ENCODE peak calls at places on chromosomes 5 and 9, in ten cellular contexts. I is PC-3, L is psoas muscle, W is IMR-90, E is pancreas, C is left lung, V is Panc1, Q is gastrocnemius medialis, X is thoracic aorta, F is body of pancreas. M is an unnamed sample. For H3K4me1, the result is how much of the 10 kb centered on the place peaks cover.

GRCh38 chr5:72179816-72180440 is 72.7 kb downstream of the MAP1B start:
- ATAC-seq in I (peak), L (no peak), W (no peak), E (peak), C (no peak), V (no peak), Q (no peak), X (peak), F (no peak), M (peak)

GRCh38 chr5:149380466-149381121 is 1.5 kb upstream of the IL17B start:
- ATAC-seq in I (no peak), L (no peak), W (no peak), E (no peak), C (no peak), V (no peak), Q (no peak), X (peak), F (no peak), M (peak)

GRCh38 chr5:147081256-147081872 is 153.5 kb upstream of the STK32A start:
- ATAC-seq in I (no peak), L (no peak), W (no peak), E (no peak), C (no peak), V (no peak), Q (no peak), X (no peak), F (no peak), M (peak)

GRCh38 chr5:126003309-126003708 is 419.9 kb upstream of the GRAMD2B start:
- ATAC-seq in I (no peak), L (no peak), W (peak), E (no peak), C (peak), V (no peak), Q (no peak), X (no peak), F (no peak), M (no peak)

GRCh38 chr5:78221964-78222451 is 72.5 kb downstream of the AP3B1 start:
- ATAC-seq in I (peak), L (no peak), W (no peak), E (no peak), C (peak), V (peak), Q (no peak), X (no peak), F (no peak), M (no peak)

GRCh38 chr5:3456121-3456681 is 139.4 kb upstream of the IRX1 start:
- ATAC-seq in I (no peak), L (no peak), W (no peak), E (no peak), C (no peak), V (no peak), Q (no peak), X (no peak), F (no peak), M (no peak)

GRCh38 chr9:79233542-79233941 is 338.2 kb upstream of the TLE4 start:
- ATAC-seq in I (no peak), L (no peak), W (no peak), E (no peak), C (peak), V (no peak), Q (no peak), X (no peak), F (no peak), M (no peak)

GRCh38 chr9:34276772-34277171 is 52.3 kb downstream of the KIF24 start:
- ATAC-seq in I (no peak), L (no peak), W (no peak), E (peak), C (no peak), V (no peak), Q (no peak), X (no peak), F (no peak), M (no peak)

GRCh38 chr5:107930092-107930491 is 259.4 kb upstream of the EFNA5 start:
- ATAC-seq in I (no peak), L (no peak), W (no peak), E (no peak), C (no peak), V (no peak), Q (no peak), X (no peak), F (no peak), M (no peak)

GRCh38 chr5:66987126-66987525 is 209.5 kb downstream of the CD180 start:
- ATAC-seq in I (peak), L (no peak), W (peak), E (no peak), C (peak), V (no peak), Q (no peak), X (no peak), F (no peak), M (no peak)

GRCh38 chr5:113002423-113002822 is 25.8 kb downstream of the DCP2 start:
- ATAC-seq in I (no peak), L (no peak), W (no peak), E (no peak), C (no peak), V (no peak), Q (no peak), X (no peak), F (no peak), M (no peak)

GRCh38 chr5:171682801-171683200 is 102.8 kb upstream of the SMIM23 start:
- ATAC-seq in I (no peak), L (no peak), W (no peak), E (no peak), C (no peak), V (no peak), Q (no peak), X (no peak), F (no peak), M (no peak)

GRCh38 chr5:107806705-107807104 is 136.0 kb upstream of the EFNA5 start:
- ATAC-seq in I (peak), L (peak), W (peak), E (no peak), C (peak), V (peak), Q (peak), X (no peak), F (no peak), M (no peak)

GRCh38 chr9:14307989-14308750 is 5.8 kb downstream of the NFIB start:
- ATAC-seq in I (no peak), L (peak), W (no peak), E (peak), C (peak), V (peak), Q (peak), X (no peak), F (peak), M (no peak)

GRCh38 chr9:137180491-137180890 is 7.9 kb downstream of the ANAPC2 start:
- ATAC-seq in I (no peak), L (no peak), W (no peak), E (no peak), C (no peak), V (no peak), Q (no peak), X (no peak), F (no peak), M (no peak)

GRCh38 chr5:62974623-62975022 is 396.0 kb downstream of the LRRC70 start:
- ATAC-seq in I (no peak), L (no peak), W (no peak), E (no peak), C (no peak), V (no peak), Q (no peak), X (no peak), F (no peak), M (no peak)

GRCh38 chr5:147037517-147038205 is 159.1 kb upstream of the PPP2R2B start:
- ATAC-seq in I (peak), L (no peak), W (no peak), E (no peak), C (no peak), V (no peak), Q (no peak), X (no peak), F (no peak), M (no peak)

GRCh38 chr5:5347442-5347841 is 75.0 kb upstream of the ICE1 start:
- ATAC-seq in I (no peak), L (no peak), W (no peak), E (no peak), C (no peak), V (no peak), Q (no peak), X (no peak), F (no peak), M (no peak)
- H3K4me1 ChIP-seq in I (under half), L (under half), W (under half), E (under half), C (under half), V (under half), Q (under half), X (under half), F (under half), M (under half)

DNA sequence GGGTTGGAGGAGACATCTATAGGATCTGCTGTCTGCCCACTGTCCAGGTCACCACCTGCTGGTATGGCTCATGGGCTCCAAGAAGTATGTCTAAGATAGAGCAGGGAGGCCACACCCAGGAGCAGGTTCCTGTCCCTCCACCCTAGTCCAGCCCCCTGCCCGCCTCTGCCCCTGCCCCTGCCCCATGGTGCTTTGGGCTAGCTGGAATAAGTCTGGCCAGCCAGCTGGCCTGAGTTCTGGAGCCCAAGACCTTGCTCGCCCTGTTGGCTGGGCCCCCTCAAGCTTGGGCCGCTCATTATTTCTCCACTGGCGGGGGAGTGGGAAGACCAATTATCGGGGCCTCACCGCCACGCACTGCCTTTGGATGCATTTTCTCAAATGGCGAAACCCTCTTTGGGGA is 79.3 kb upstream of the PITX1 start:
- ATAC-seq in I (no peak), L (no peak), W (no peak), E (no peak), C (no peak), V (no peak), Q (no peak), X (no peak), F (no peak), M (no peak)
- H3K27ac ChIP-seq in I (no peak), L (no peak), W (no peak), E (no peak), C (no peak), V (no peak), Q (no peak), X (no peak), F (no peak), M (no peak)

GRCh38 chr9:112379177-112380101 is 469 bp upstream of the HSDL2 start:
- ATAC-seq in I (peak), L (peak), W (peak), E (peak), C (peak), V (peak), Q (peak), X (peak), F (peak), M (peak)
- TF ChIP-seq CTCF in I (no peak), L (no peak), W (peak), E (no peak), C (no peak), V (no peak), Q (peak), X (no peak), F (no peak), M (no peak)

GRCh38 chr5:98783051-98783649 is 9.7 kb downstream of the RGMB start:
- ATAC-seq in I (no peak), L (no peak), W (no peak), E (no peak), C (no peak), V (no peak), Q (no peak), X (no peak), F (no peak), M (no peak)

GRCh38 chr5:98784411-98784810 is 10.9 kb downstream of the RGMB start:
- ATAC-seq in I (no peak), L (no peak), W (no peak), E (no peak), C (no peak), V (no peak), Q (no peak), X (no peak), F (no peak), M (no peak)

GRCh38 chr5:98787131-98787719 is 13.8 kb downstream of the RGMB start:
- ATAC-seq in I (no peak), L (peak), W (no peak), E (peak), C (peak), V (peak), Q (peak), X (no peak), F (peak), M (no peak)

GRCh38 chr5:98786178-98786853 is 12.9 kb downstream of the RGMB start:
- ATAC-seq in I (peak), L (no peak), W (peak), E (peak), C (peak), V (no peak), Q (no peak), X (no peak), F (peak), M (no peak)

GRCh38 chr5:98785244-98785643 is 11.8 kb downstream of the RGMB start:
- ATAC-seq in I (no peak), L (no peak), W (no peak), E (no peak), C (no peak), V (no peak), Q (no peak), X (no peak), F (no peak), M (no peak)
- H3K4me1 ChIP-seq in I (half or more), L (half or more), W (under half), E (half or more), C (under half), V (under half), Q (half or more), X (under half), F (half or more), M (half or more)

DNA sequence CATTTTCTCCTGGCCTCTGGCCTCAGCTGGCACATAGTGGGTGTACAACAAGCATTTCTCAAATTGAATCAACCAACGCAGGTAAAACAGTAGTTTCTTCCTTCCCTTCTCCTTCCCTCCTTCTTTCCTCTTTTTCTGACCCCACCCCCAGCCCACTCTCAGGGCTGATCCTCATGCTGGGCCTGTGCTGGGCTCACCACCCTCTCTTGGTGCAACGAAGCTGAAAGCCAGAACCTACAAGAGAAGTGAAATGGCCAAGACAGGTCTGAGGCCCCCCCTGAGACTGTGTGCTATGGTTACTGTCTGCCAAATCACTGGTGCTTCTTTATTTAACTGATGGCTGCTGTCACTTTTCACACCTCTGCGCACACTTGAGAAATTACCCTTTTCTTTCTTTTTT is 53.0 kb upstream of the BOD1 start:
- ATAC-seq in I (no peak), L (no peak), W (no peak), E (no peak), C (no peak), V (no peak), Q (no peak), X (no peak), F (no peak), M (no peak)
- H3K27ac ChIP-seq in I (no peak), L (no peak), W (no peak), E (no peak), C (no peak), V (no peak), Q (peak), X (no peak), F (no peak), M (no peak)

GRCh38 chr9:101566904-101567724 is 27.7 kb downstream of the PPP3R2 start:
- ATAC-seq in I (peak), L (no peak), W (peak), E (no peak), C (no peak), V (no peak), Q (no peak), X (no peak), F (no peak), M (no peak)
- TF ChIP-seq CTCF in I (peak), L (no peak), W (peak), E (no peak), C (no peak), V (peak), Q (peak), X (peak), F (peak), M (no peak)

GRCh38 chr9:89466451-89467277 is 31.2 kb downstream of the SEMA4D start:
- ATAC-seq in I (no peak), L (no peak), W (no peak), E (no peak), C (no peak), V (no peak), Q (no peak), X (no peak), F (no peak), M (no peak)

GRCh38 chr9:89464991-89465390 is 32.9 kb downstream of the SEMA4D start:
- ATAC-seq in I (no peak), L (no peak), W (no peak), E (no peak), C (no peak), V (no peak), Q (no peak), X (no peak), F (no peak), M (no peak)

GRCh38 chr9:89467278-89467625 is 30.7 kb downstream of the SEMA4D start:
- ATAC-seq in I (no peak), L (no peak), W (no peak), E (no peak), C (no peak), V (no peak), Q (no peak), X (no peak), F (no peak), M (no peak)

GRCh38 chr9:89463986-89464901 is 33.7 kb downstream of the SEMA4D start:
- ATAC-seq in I (no peak), L (no peak), W (no peak), E (peak), C (peak), V (no peak), Q (no peak), X (no peak), F (peak), M (no peak)

DNA sequence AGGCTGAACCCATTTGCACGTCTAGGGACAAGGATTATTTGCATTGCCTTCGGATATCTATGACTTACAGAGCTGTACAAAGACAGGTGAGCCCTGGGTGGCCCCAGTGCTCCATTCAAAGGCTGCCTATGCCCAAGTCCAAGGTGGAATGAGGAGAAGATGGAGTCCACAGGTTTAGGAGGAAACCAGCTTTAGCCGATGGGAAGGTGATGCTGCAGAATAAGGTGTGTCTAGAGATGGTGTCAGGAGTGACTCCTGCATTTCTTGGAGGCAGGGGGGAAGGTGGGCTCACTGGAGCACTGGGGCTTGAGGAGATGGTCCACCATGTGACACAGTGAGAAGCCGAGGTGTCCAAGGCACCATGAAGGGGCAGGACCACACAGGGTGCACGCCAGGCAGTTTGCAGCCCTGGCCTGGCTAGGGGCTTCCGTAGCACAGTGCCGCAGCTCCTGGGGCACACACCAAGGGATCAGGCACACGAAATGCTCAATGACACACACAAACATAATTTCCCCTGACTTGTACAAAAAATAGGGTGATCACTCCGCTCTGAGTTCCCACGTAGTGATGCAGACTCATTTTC is 32.1 kb downstream of the SEMA4D start:
- ATAC-seq in I (no peak), L (no peak), W (no peak), E (no peak), C (no peak), V (no peak), Q (no peak), X (no peak), F (no peak), M (no peak)
- H3K4me1 ChIP-seq in I (under half), L (under half), W (under half), E (under half), C (half or more), V (under half), Q (under half), X (under half), F (under half), M (under half)

GRCh38 chr5:141865406-141865805 is 12.8 kb downstream of the PCDH1 start:
- ATAC-seq in I (no peak), L (no peak), W (no peak), E (no peak), C (no peak), V (no peak), Q (no peak), X (no peak), F (no peak), M (no peak)
- H3K27ac ChIP-seq in I (peak), L (no peak), W (no peak), E (peak), C (no peak), V (no peak), Q (no peak), X (no peak), F (no peak), M (no peak)

DNA sequence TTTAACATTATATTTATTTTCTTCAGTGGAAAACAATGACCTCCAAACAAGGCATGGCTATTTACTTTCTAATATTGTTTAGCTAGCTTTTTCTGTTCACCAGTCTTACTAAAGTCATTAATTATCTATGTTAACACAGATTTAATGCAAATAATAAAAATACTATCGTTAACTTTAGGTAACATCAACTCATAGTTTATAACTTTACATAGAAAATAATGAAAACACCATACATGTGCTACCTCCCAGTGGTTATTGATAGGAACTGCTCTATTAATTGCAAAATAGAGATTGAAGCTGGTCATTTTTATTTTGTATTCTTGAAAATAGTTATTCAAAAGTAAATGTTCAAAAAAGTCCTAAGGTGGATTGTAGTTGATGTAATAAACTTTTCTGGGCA is 78.3 kb upstream of the HCN1 start:
- ATAC-seq in I (no peak), L (no peak), W (no peak), E (peak), C (no peak), V (no peak), Q (no peak), X (no peak), F (no peak), M (no peak)
- TF ChIP-seq CTCF in I (peak), L (peak), W (no peak), E (peak), C (no peak), V (peak), Q (no peak), X (no peak), F (peak), M (no peak)

DNA sequence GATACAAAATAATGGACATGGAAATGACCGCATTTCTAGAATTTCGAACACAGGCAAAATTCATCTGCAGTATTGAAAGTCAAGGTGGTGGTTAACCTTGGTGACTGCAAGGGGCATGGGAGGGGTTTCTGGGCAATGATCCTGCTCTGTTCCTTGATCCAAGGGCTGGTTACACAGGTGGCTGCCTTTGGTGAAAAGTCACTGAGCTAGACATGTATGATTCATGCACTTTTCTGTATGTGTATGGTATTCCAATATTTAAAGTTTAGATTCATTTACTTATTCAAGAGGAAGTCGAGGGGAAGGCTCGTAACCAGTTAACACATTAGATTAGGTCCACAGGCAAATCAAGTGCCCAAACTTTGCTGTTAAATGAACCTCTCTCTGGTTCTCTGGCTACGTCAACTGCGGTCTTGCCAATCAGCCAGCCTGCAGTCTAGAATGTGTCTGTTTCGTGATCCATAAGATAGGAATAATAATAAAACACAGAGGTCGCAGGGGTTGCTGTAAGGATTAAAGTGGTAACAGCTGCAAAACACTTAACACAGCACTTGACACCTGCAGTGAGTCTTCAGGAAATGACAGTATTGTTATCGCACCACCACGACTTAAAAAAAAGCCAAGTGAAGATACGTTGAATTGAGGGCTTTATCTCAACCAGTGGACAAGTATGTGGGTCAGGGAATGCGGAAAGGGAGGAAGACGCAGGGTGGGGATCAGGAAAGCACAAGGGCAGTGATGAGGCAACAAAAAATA is 92.5 kb downstream of the TLE1 start:
- ATAC-seq in I (no peak), L (no peak), W (no peak), E (no peak), C (no peak), V (no peak), Q (no peak), X (no peak), F (no peak), M (no peak)
- H3K4me1 ChIP-seq in I (under half), L (under half), W (under half), E (under half), C (under half), V (under half), Q (half or more), X (half or more), F (under half), M (under half)